ENCODE peak calls at places on chromosomes 6 and 20, in five cellular contexts. One of them, this sample, is unnamed.

GRCh38 chr6:131646249-131646670 is 9.2 kb downstream of the ENPP3 start:
- DNase-seq in endodermal cell: no peak
- DNase-seq in endothelial cell: no peak
- DNase-seq in OCI-LY7: no peak
- DNase-seq in heart left ventricle: no peak
- DNase-seq in this sample: no peak

GRCh38 chr6:156953478-156954146 is 176.4 kb downstream of the ARID1B start:
- DNase-seq in endodermal cell: no peak
- DNase-seq in endothelial cell: no peak
- DNase-seq in OCI-LY7: peak; percentile 19
- DNase-seq in heart left ventricle: no peak
- DNase-seq in this sample: no peak

GRCh38 chr6:17268114-17268513 is 13.0 kb upstream of the RBM24 start:
- DNase-seq in endodermal cell: no peak
- DNase-seq in endothelial cell: no peak
- DNase-seq in OCI-LY7: no peak
- DNase-seq in heart left ventricle: no peak
- DNase-seq in this sample: no peak

GRCh38 chr6:31035862-31036497 is 25.7 kb downstream of the MUC22 start:
- DNase-seq in endodermal cell: no peak
- DNase-seq in endothelial cell: no peak
- DNase-seq in OCI-LY7: no peak
- DNase-seq in heart left ventricle: no peak
- DNase-seq in this sample: no peak

GRCh38 chr6:46137387-46137786 is 7.6 kb downstream of the ENPP4 start:
- DNase-seq in endodermal cell: no peak
- DNase-seq in endothelial cell: no peak
- DNase-seq in OCI-LY7: no peak
- DNase-seq in heart left ventricle: no peak
- DNase-seq in this sample: no peak

GRCh38 chr6:109977791-109978173 is 329 bp upstream of the GPR6 start:
- DNase-seq in endodermal cell: no peak
- DNase-seq in endothelial cell: no peak
- DNase-seq in OCI-LY7: no peak
- DNase-seq in heart left ventricle: no peak
- DNase-seq in this sample: no peak

GRCh38 chr6:1984346-1984994 is 260.9 kb downstream of the GMDS start:
- DNase-seq in endodermal cell: no peak
- DNase-seq in endothelial cell: no peak
- DNase-seq in OCI-LY7: no peak
- DNase-seq in heart left ventricle: no peak
- DNase-seq in this sample: no peak

GRCh38 chr6:109456710-109457595 is 1.4 kb upstream of the MICAL1 start:
- DNase-seq in endodermal cell: no peak
- DNase-seq in endothelial cell: no peak
- DNase-seq in OCI-LY7: no peak
- DNase-seq in heart left ventricle: peak; percentile 75
- DNase-seq in this sample: no peak

GRCh38 chr6:54361188-54361587 is 52.9 kb downstream of the TINAG start:
- DNase-seq in endodermal cell: no peak
- DNase-seq in endothelial cell: no peak
- DNase-seq in OCI-LY7: no peak
- DNase-seq in heart left ventricle: no peak
- DNase-seq in this sample: no peak

GRCh38 chr20:58553841-58554240 is 38.6 kb upstream of the APCDD1L start:
- DNase-seq in endodermal cell: peak; percentile 26
- DNase-seq in endothelial cell: no peak
- DNase-seq in OCI-LY7: no peak
- DNase-seq in heart left ventricle: no peak
- DNase-seq in this sample: no peak

GRCh38 chr6:99119109-99120031 is 171.6 kb upstream of the FBXL4 start:
- DNase-seq in endodermal cell: peak; percentile 74
- DNase-seq in endothelial cell: peak; percentile 57
- DNase-seq in OCI-LY7: peak; percentile 57
- DNase-seq in heart left ventricle: no peak
- DNase-seq in this sample: peak; percentile 50

GRCh38 chr20:38008233-38008944 is 24.9 kb downstream of the TTI1 start:
- DNase-seq in endodermal cell: no peak
- DNase-seq in endothelial cell: no peak
- DNase-seq in OCI-LY7: no peak
- DNase-seq in heart left ventricle: no peak
- DNase-seq in this sample: no peak

GRCh38 chr20:47605673-47606413 is 104.2 kb downstream of the NCOA3 start:
- DNase-seq in endodermal cell: no peak
- DNase-seq in endothelial cell: no peak
- DNase-seq in OCI-LY7: no peak
- DNase-seq in heart left ventricle: no peak
- DNase-seq in this sample: no peak

GRCh38 chr20:51491393-51491792 is 51.1 kb downstream of the NFATC2 start:
- DNase-seq in endodermal cell: no peak
- DNase-seq in endothelial cell: no peak
- DNase-seq in OCI-LY7: no peak
- DNase-seq in heart left ventricle: no peak
- DNase-seq in this sample: no peak

GRCh38 chr20:60813066-60813465 is 439.0 kb upstream of the CDH4 start:
- DNase-seq in endodermal cell: no peak
- DNase-seq in endothelial cell: no peak
- DNase-seq in OCI-LY7: no peak
- DNase-seq in heart left ventricle: no peak
- DNase-seq in this sample: no peak

GRCh38 chr20:60810561-60810960 is 441.5 kb upstream of the CDH4 start:
- DNase-seq in endodermal cell: no peak
- DNase-seq in endothelial cell: no peak
- DNase-seq in OCI-LY7: no peak
- DNase-seq in heart left ventricle: no peak
- DNase-seq in this sample: no peak

GRCh38 chr20:60808701-60809100 is 443.4 kb upstream of the CDH4 start:
- DNase-seq in endodermal cell: no peak
- DNase-seq in endothelial cell: no peak
- DNase-seq in OCI-LY7: no peak
- DNase-seq in heart left ventricle: no peak
- DNase-seq in this sample: no peak

GRCh38 chr20:60815656-60816055 is 436.4 kb upstream of the CDH4 start:
- DNase-seq in endodermal cell: no peak
- DNase-seq in endothelial cell: no peak
- DNase-seq in OCI-LY7: no peak
- DNase-seq in heart left ventricle: no peak
- DNase-seq in this sample: no peak

DNA sequence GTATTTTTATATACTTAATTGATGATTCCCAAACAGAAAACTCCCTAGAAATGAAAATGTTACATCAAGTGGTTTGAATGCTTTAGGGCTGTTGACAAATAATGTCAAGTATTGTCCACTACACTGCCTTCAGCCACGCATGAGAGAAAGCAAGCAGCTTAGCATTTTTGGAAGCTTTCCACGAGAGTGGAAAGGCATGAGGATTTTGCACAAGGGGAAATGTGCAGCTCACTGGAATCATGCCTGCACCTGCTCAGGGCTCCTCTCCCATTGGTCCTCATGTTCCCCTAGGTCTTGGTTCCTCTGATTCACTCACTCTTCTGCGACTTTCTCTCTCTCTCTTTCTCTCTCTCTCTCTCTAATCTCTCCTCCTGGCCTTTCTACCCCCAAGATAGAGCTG is 439.5 kb upstream of the CDH4 start:
- DNase-seq in endodermal cell: no peak
- DNase-seq in endothelial cell: no peak
- DNase-seq in OCI-LY7: no peak
- DNase-seq in heart left ventricle: no peak
- DNase-seq in this sample: no peak
- TF ChIP-seq CTCF in endodermal cell: no peak
- TF ChIP-seq CTCF in endothelial cell: no peak
- TF ChIP-seq CTCF in OCI-LY7: no peak
- TF ChIP-seq CTCF in heart left ventricle: no peak
- TF ChIP-seq CTCF in this sample: no peak

GRCh38 chr6:160987265-160987664 is 4.3 kb upstream of the MAP3K4 start:
- DNase-seq in endodermal cell: no peak
- DNase-seq in endothelial cell: no peak
- DNase-seq in OCI-LY7: no peak
- DNase-seq in heart left ventricle: no peak
- DNase-seq in this sample: no peak

GRCh38 chr6:160995271-160995670 is 3.7 kb downstream of the MAP3K4 start:
- DNase-seq in endodermal cell: no peak
- DNase-seq in endothelial cell: no peak
- DNase-seq in OCI-LY7: no peak
- DNase-seq in heart left ventricle: no peak
- DNase-seq in this sample: no peak

GRCh38 chr6:160992323-160993314 is 1.1 kb downstream of the MAP3K4 start:
- DNase-seq in endodermal cell: peak; percentile 80
- DNase-seq in endothelial cell: peak; percentile 49
- DNase-seq in OCI-LY7: peak; percentile 58
- DNase-seq in heart left ventricle: no peak
- DNase-seq in this sample: peak; percentile 57

GRCh38 chr6:160990847-160991410 is 640 bp upstream of the MAP3K4 start:
- DNase-seq in endodermal cell: no peak
- DNase-seq in endothelial cell: no peak
- DNase-seq in OCI-LY7: no peak
- DNase-seq in heart left ventricle: no peak
- DNase-seq in this sample: no peak

DNA sequence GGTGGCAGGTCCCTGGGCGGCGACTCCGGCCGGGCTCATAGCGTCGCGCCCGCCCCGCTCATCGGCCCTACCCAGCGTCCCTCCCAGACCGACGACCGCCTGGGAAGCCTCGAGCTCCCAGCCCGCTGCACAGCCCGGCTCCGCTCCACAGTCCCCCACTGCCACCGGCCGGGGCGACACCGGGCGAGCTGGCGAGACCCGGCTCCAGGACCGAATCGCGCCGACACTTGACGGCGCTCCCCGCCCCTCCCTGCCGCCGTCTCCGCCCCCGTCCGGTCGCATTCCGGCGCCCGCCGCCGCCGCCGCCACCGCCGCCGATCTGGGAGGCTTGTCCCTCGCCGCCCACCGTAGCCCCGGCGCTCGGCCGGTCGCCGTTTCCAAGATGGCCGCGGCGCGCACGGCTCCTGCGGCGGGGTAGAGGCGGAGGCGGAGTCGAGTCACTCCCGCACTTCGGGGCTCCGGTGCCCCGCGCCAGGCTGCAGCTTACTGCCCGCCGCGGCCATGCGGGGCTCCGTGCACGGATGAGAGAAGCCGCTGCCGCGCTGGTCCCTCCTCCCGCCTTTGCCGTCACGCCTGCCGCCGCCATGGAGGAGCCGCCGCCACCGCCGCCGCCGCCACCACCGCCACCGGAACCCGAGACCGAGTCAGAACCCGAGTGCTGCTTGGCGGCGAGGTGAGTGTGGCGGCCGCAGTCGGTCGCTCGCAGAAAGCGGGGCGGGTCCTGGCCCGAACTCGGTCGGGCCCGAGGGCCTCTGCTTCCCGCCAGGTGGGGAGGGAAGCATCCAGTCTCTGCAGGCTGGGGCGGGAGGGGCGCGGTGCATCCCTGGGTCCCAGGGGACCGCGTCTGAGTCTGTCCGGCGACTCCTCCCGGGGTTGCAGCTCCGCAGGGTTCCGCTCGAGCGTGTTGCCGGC is at the start of gene MAP3K4:
- DNase-seq in endodermal cell: peak; percentile 90
- DNase-seq in endothelial cell: peak; percentile 89
- DNase-seq in OCI-LY7: peak; percentile 78
- DNase-seq in heart left ventricle: peak; percentile 85
- DNase-seq in this sample: peak; percentile 90
- TF ChIP-seq CTCF in endodermal cell: no peak
- TF ChIP-seq CTCF in endothelial cell: no peak
- TF ChIP-seq CTCF in OCI-LY7: no peak
- TF ChIP-seq CTCF in heart left ventricle: no peak
- TF ChIP-seq CTCF in this sample: no peak

GRCh38 chr20:10357974-10358373 is 76.0 kb downstream of the MKKS start:
- DNase-seq in endodermal cell: no peak
- DNase-seq in endothelial cell: no peak
- DNase-seq in OCI-LY7: no peak
- DNase-seq in heart left ventricle: no peak
- DNase-seq in this sample: no peak
- TF ChIP-seq CTCF in endodermal cell: peak; percentile 78
- TF ChIP-seq CTCF in endothelial cell: peak; percentile 73
- TF ChIP-seq CTCF in OCI-LY7: peak; percentile 50
- TF ChIP-seq CTCF in heart left ventricle: no peak
- TF ChIP-seq CTCF in this sample: no peak

GRCh38 chr20:7159903-7160302 is 392.4 kb downstream of the BMP2 start:
- DNase-seq in endodermal cell: no peak
- DNase-seq in endothelial cell: no peak
- DNase-seq in OCI-LY7: no peak
- DNase-seq in heart left ventricle: no peak
- DNase-seq in this sample: no peak

GRCh38 chr20:7155794-7156193 is 388.3 kb downstream of the BMP2 start:
- DNase-seq in endodermal cell: no peak
- DNase-seq in endothelial cell: no peak
- DNase-seq in OCI-LY7: no peak
- DNase-seq in heart left ventricle: no peak
- DNase-seq in this sample: no peak

GRCh38 chr20:7161690-7162089 is 394.2 kb downstream of the BMP2 start:
- DNase-seq in endodermal cell: peak; percentile 57
- DNase-seq in endothelial cell: peak; percentile 7
- DNase-seq in OCI-LY7: peak; percentile 4
- DNase-seq in heart left ventricle: no peak
- DNase-seq in this sample: no peak
- TF ChIP-seq CTCF in endodermal cell: peak; percentile 86
- TF ChIP-seq CTCF in endothelial cell: peak; percentile 46
- TF ChIP-seq CTCF in OCI-LY7: peak; percentile 67
- TF ChIP-seq CTCF in heart left ventricle: peak; percentile 34
- TF ChIP-seq CTCF in this sample: no peak

GRCh38 chr20:60135276-60135675 is 177.1 kb downstream of the CDH26 start:
- DNase-seq in endodermal cell: no peak
- DNase-seq in endothelial cell: no peak
- DNase-seq in OCI-LY7: no peak
- DNase-seq in heart left ventricle: no peak
- DNase-seq in this sample: no peak

GRCh38 chr20:60138263-60139127 is 180.3 kb downstream of the CDH26 start:
- DNase-seq in endodermal cell: no peak
- DNase-seq in endothelial cell: no peak
- DNase-seq in OCI-LY7: peak; percentile 6
- DNase-seq in heart left ventricle: peak; percentile 60
- DNase-seq in this sample: no peak

GRCh38 chr20:60136640-60137411 is 178.6 kb downstream of the CDH26 start:
- DNase-seq in endodermal cell: no peak
- DNase-seq in endothelial cell: no peak
- DNase-seq in OCI-LY7: no peak
- DNase-seq in heart left ventricle: no peak
- DNase-seq in this sample: no peak

GRCh38 chr20:60139663-60140446 is 181.6 kb downstream of the CDH26 start:
- DNase-seq in endodermal cell: no peak
- DNase-seq in endothelial cell: no peak
- DNase-seq in OCI-LY7: no peak
- DNase-seq in heart left ventricle: peak; percentile 61
- DNase-seq in this sample: no peak

DNA sequence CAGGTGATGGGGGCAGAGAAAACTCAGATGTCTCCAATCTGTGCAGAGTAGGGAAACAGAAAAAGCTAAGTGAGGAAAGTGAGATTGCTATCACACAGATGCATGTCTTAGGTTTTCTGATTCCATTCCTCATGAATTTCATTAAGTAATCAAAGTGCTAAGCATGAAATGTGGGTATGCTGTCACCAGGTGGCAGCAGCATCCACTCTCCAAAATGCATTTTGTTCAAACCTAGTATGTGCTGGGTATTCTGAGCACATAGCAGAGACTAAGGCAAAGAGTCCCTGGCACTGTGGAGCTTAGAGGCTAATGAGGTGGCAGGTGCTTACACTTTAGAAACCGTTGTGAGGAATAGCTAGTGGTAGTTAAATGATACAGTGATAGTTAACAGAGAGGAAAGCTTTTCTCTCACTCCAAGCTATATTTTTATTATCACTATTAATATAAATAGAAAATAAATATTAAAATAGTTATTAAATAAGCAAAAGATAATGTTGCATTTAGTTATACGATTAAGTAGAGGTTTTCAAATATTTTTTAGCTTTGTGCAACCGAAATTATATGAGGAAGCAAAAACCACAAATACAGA is 179.5 kb downstream of the CDH26 start:
- DNase-seq in endodermal cell: peak; percentile 82
- DNase-seq in endothelial cell: peak; percentile 51
- DNase-seq in OCI-LY7: peak; percentile 50
- DNase-seq in heart left ventricle: no peak
- DNase-seq in this sample: no peak
- TF ChIP-seq CTCF in endodermal cell: peak; percentile 81
- TF ChIP-seq CTCF in endothelial cell: peak; percentile 82
- TF ChIP-seq CTCF in OCI-LY7: peak; percentile 83
- TF ChIP-seq CTCF in heart left ventricle: peak; percentile 21
- TF ChIP-seq CTCF in this sample: peak; percentile 62